ENCODE peak calls at places on chromosomes 7 and 10, in four cellular contexts. F is A549, S is left ventricle myocardium inferior, Y is cardiac muscle cell. E is an unnamed sample. For H3K4me1, the result is how much of the 10 kb centered on the place peaks cover.

GRCh38 chr7:132162745-132163144 is 413.5 kb downstream of the PLXNA4 start:
- DNase-seq in S (no peak), Y (no peak), F (no peak), E (no peak)

GRCh38 chr10:43202224-43202656 is 64.0 kb downstream of the CSGALNACT2 start:
- DNase-seq in F (no peak), Y (peak), S (no peak), E (peak)

GRCh38 chr10:44386546-44387052 is 1.7 kb upstream of the CXCL12 start:
- DNase-seq in Y (peak), F (peak), S (peak), E (peak)

GRCh38 chr7:130084037-130084875 is 13.9 kb downstream of the KLHDC10 start:
- DNase-seq in S (no peak), Y (peak), F (peak), E (no peak)

GRCh38 chr7:131196808-131197207 is 130.9 kb upstream of the MKLN1 start:
- DNase-seq in S (no peak), Y (peak), F (no peak), E (no peak)

GRCh38 chr7:65722361-65722792 is 150.5 kb upstream of the VKORC1L1 start:
- DNase-seq in F (peak), Y (peak), S (peak), E (peak)

GRCh38 chr7:56483861-56484550 is 367.8 kb upstream of the NUPR2 start:
- DNase-seq in S (no peak), F (no peak), Y (no peak), E (no peak)

GRCh38 chr10:82609845-82610244 is 734.9 kb downstream of the NRG3 start:
- DNase-seq in F (no peak), Y (no peak), S (no peak), E (no peak)

GRCh38 chr7:14834888-14835287 is 67.7 kb downstream of the DGKB start:
- DNase-seq in S (no peak), F (no peak), Y (peak), E (no peak)

GRCh38 chr10:97188234-97188847 is 2.6 kb upstream of the SLIT1 start:
- DNase-seq in S (no peak), Y (no peak), F (no peak), E (no peak)

GRCh38 chr7:129341212-129341611 is 93.0 kb upstream of the STRIP2 start:
- DNase-seq in F (no peak), Y (no peak), S (no peak), E (no peak)

GRCh38 chr10:124369986-124370385 is 48.7 kb downstream of the OAT start:
- DNase-seq in F (no peak), S (no peak), Y (no peak), E (no peak)

GRCh38 chr7:22845221-22845844 is 22.7 kb upstream of the TOMM7 start:
- DNase-seq in S (no peak), Y (no peak), F (no peak), E (no peak)

GRCh38 chr7:114312649-114313048 is 102.0 kb upstream of the FOXP2 start:
- DNase-seq in S (no peak), F (no peak), Y (no peak), E (no peak)

GRCh38 chr7:29019275-29019820 is 61.2 kb upstream of the TRIL start:
- DNase-seq in F (no peak), Y (peak), S (no peak), E (no peak)

GRCh38 chr10:103192451-103193106 is 493 bp downstream of the NT5C2 start:
- DNase-seq in Y (peak), S (peak), F (peak), E (peak)

DNA sequence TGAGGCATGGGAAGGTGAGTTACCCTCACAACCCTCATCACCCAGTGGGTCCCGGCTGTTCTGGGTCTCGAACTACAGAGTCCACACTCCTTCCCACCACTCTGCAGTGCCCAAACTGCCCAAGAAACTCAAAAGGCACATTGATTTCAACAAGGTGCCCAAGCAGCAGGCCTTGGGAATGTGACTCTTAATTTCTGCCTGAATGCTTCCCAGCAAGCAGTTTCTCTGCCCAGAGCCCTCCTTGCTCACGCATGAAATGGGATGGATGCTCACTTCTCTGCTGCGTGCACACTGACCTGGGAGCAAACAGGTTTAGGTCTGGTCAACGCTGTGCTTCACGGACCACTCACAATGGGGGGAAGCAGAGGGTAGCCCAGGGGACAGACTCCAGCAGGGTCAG is 77.9 kb downstream of the GRB10 start:
- DNase-seq in Y (no peak), F (no peak), S (no peak), E (no peak)
- H3K4me1 ChIP-seq in Y (under half), F (under half), S (under half), E (under half)

GRCh38 chr10:5293691-5294550 is 70.8 kb upstream of the UCN3 start:
- DNase-seq in Y (peak), F (peak), S (peak), E (no peak)

GRCh38 chr10:5297466-5297865 is 67.3 kb upstream of the UCN3 start:
- DNase-seq in Y (peak), F (no peak), S (peak), E (no peak)

GRCh38 chr10:5291501-5292195 is 73.1 kb upstream of the UCN3 start:
- DNase-seq in S (peak), F (peak), Y (peak), E (peak)

GRCh38 chr10:5288359-5288758 is 76.4 kb upstream of the UCN3 start:
- DNase-seq in F (no peak), Y (no peak), S (no peak), E (no peak)

DNA sequence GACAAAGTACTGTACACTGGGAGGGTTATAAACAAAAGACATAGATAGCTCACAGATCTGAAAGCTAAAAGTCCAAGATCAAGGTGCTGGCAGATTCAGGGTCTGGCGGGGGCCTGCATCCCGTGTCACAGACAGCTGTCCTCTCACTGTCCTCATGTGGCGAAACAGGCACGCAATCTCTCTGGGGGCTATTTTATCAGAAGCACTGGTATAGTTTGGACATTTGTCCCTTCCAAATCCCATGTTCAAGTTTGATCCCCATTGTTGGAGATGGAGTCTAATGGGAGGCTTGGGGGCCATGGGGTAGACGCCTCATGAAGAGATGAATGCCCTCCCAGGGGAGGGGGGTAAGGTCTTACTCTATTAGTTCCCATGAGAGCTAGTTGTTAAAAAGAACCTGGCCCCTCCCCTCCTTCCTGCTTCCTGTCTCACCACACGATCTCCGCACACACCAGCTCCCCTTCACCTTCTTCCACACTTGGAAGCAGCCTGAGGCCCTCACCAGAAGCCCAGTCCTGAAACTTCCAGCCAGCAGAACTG is 72.5 kb upstream of the UCN3 start:
- DNase-seq in Y (no peak), S (no peak), F (no peak), E (peak)
- H3K27ac ChIP-seq in Y (no peak), S (peak), F (peak), E (peak)

DNA sequence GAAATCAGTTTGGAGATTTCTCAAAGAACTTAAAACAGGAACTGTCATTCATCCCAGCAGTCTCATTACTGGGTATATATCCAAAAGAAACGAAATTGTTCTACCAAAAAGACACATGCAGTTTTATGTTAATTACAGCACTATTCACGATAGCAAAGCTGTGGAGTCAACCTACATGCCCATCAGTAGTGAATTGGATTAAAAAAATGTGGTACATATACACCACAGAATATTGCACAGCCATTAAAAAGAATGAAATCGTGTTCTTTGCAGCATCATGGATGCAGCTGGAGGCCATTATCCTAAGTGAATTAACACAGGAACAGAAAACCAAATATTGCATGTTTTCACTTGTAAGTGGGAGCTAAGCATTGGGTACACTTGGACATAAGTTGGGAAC is 158.9 kb downstream of the CDK14 start:
- DNase-seq in Y (no peak), F (no peak), S (no peak), E (no peak)
- H3K4me1 ChIP-seq in Y (under half), F (under half), S (under half), E (under half)

DNA sequence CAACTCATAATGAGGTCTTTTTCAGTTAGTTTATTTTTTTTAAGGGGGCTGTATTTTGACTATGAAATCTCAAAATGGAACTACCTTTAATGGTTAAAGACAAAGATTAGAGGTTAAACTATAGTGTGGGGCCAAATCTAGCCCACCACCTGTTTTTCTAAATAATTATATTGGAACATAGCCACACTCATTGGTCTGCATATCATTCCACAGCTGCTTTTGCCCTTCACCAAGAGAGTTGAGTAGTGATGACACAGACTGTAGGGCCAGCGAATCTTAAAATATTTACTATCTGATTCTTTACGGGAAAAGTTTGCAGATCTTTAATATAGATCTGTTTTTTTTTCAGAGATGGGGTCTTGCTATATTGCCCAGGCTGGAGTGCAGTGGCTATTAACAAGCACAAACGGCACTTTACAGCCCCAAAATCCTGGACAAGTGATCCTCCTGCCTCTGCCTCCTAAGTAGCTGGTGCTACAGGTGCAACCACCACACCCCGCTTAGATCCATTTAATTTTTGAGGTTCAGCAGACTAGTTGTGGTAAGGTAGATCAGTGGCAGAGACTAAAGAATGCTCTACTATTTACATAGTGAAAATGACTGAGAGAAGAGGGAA is 25.8 kb downstream of the EPC1 start:
- DNase-seq in Y (no peak), F (no peak), S (no peak), E (no peak)
- H3K27ac ChIP-seq in Y (no peak), F (no peak), S (no peak), E (no peak)

DNA sequence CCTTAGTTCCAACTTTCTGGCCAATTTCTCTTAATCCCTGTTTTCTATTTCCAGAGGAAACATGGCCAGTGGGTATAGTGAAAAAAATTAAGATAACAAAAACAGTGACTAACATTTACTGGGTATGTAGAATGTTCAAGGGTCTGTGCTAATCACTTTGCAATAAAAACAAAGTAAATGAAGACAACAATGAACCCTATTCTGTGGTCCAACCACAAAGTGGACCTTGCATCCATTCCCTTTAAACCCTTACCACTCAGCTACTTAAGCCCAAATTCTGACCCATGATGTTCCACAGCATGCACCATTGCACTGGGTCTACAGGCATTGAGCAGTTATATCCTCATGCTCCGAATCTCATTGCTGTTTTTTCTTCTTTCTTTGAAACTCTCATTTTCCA is 179.9 kb upstream of the PRKCQ start:
- DNase-seq in F (no peak), Y (no peak), S (no peak), E (no peak)
- H3K4me1 ChIP-seq in F (under half), Y (under half), S (under half), E (under half)

GRCh38 chr10:61869772-61870520 is 31.6 kb upstream of the ARID5B start:
- DNase-seq in F (no peak), Y (peak), S (no peak), E (no peak)
- H3K27ac ChIP-seq in F (no peak), Y (no peak), S (no peak), E (no peak)